ENCODE peak calls at places on chromosomes 1 and 21, in five cellular contexts. R is tibial artery; X is posterior cingulate gyrus; P is foreskin melanocyte; M is stimulated activated CD4-positive, alpha-beta T cell treated with anti-CD3 and anti-CD28 coated beads, Interleukin-1b, Interleukin-23, amount 100 ng/mL, for 24 hours. B is an unnamed sample.

GRCh38 chr1:232725303-232726047 is 79.7 kb upstream of the MAP10 start:
- DNase-seq in R (no peak), X (no peak), P (no peak), M (no peak), B (no peak)

GRCh38 chr1:97123717-97124446 is 402.3 kb downstream of the PTBP2 start:
- DNase-seq in R (no peak), X (no peak), P (no peak), M (no peak), B (no peak)

GRCh38 chr1:25675729-25676476 is 59.3 kb downstream of the MAN1C1 start:
- DNase-seq in R (no peak), X (peak), P (no peak), M (peak), B (no peak)

GRCh38 chr1:28437260-28437923 is 67.9 kb downstream of the PHACTR4 start:
- DNase-seq in R (peak), X (no peak), P (peak), M (no peak), B (no peak)

GRCh38 chr21:30251781-30252180 is 31.0 kb downstream of the KRTAP24-1 start:
- DNase-seq in R (no peak), X (no peak), P (no peak), M (no peak), B (no peak)

GRCh38 chr1:110407260-110408210 is at the start of gene LAMTOR5:
- DNase-seq in R (peak), X (peak), P (peak), M (peak), B (peak)

GRCh38 chr1:41856361-41857285 is 62.1 kb downstream of the HIVEP3 start:
- DNase-seq in R (peak), X (peak), P (no peak), M (no peak), B (no peak)

GRCh38 chr1:41355356-41355755 is 5.9 kb upstream of the FOXO6 start:
- DNase-seq in R (no peak), X (no peak), P (no peak), M (no peak), B (no peak)

GRCh38 chr1:2555634-2556276 is 416 bp upstream of the TNFRSF14 start:
- DNase-seq in R (peak), X (peak), P (peak), M (peak), B (peak)

GRCh38 chr1:19828546-19828945 is 13.5 kb upstream of the RNF186 start:
- DNase-seq in R (no peak), X (no peak), P (no peak), M (no peak), B (no peak)